ENCODE peak calls at places on chromosomes 11 and 22, in six cellular contexts. One of them, this sample, is unnamed.

GRCh38 chr11:74449369-74449931 is 17.9 kb downstream of the KCNE3 start:
- DNase-seq in adrenal gland: peak; percentile 67
- DNase-seq in gastrocnemius medialis: peak; percentile 28
- DNase-seq in GM12878: peak; percentile 28
- DNase-seq in vagina: no peak
- DNase-seq in right lobe of liver: peak; percentile 63
- DNase-seq in this sample: peak; percentile 68

GRCh38 chr22:44357296-44357961 is 44.7 kb upstream of the SHISAL1 start:
- DNase-seq in gastrocnemius medialis: no peak
- DNase-seq in vagina: no peak
- DNase-seq in GM12878: no peak
- DNase-seq in right lobe of liver: no peak
- DNase-seq in adrenal gland: peak; percentile 2
- DNase-seq in this sample: no peak

GRCh38 chr11:67437082-67437821 is at the start of gene PTPRCAP:
- DNase-seq in gastrocnemius medialis: no peak
- DNase-seq in GM12878: no peak
- DNase-seq in vagina: no peak
- DNase-seq in adrenal gland: no peak
- DNase-seq in right lobe of liver: no peak
- DNase-seq in this sample: no peak

GRCh38 chr22:27905638-27906037 is 13.4 kb downstream of the PITPNB start:
- DNase-seq in GM12878: no peak
- DNase-seq in adrenal gland: no peak
- DNase-seq in vagina: no peak
- DNase-seq in right lobe of liver: no peak
- DNase-seq in gastrocnemius medialis: no peak
- DNase-seq in this sample: no peak

GRCh38 chr11:129143335-129143734 is 48.8 kb downstream of the ARHGAP32 start:
- DNase-seq in gastrocnemius medialis: peak; percentile 79
- DNase-seq in adrenal gland: peak; percentile 95
- DNase-seq in right lobe of liver: no peak
- DNase-seq in GM12878: no peak
- DNase-seq in vagina: no peak
- DNase-seq in this sample: peak; percentile 88

GRCh38 chr22:21636629-21637218 is 4.2 kb downstream of the CCDC116 start:
- DNase-seq in GM12878: no peak
- DNase-seq in gastrocnemius medialis: no peak
- DNase-seq in right lobe of liver: no peak
- DNase-seq in adrenal gland: no peak
- DNase-seq in vagina: no peak
- DNase-seq in this sample: no peak

GRCh38 chr11:14451825-14452224 is 47.8 kb downstream of the COPB1 start:
- DNase-seq in adrenal gland: no peak
- DNase-seq in vagina: no peak
- DNase-seq in right lobe of liver: no peak
- DNase-seq in gastrocnemius medialis: no peak
- DNase-seq in GM12878: no peak
- DNase-seq in this sample: no peak

GRCh38 chr11:106156290-106156937 is 79.0 kb downstream of the AASDHPPT start:
- DNase-seq in vagina: no peak
- DNase-seq in adrenal gland: peak; percentile 21
- DNase-seq in right lobe of liver: no peak
- DNase-seq in gastrocnemius medialis: no peak
- DNase-seq in GM12878: peak; percentile 12
- DNase-seq in this sample: peak; percentile 67

GRCh38 chr11:122091850-122092249 is 24.2 kb downstream of the BLID start:
- DNase-seq in gastrocnemius medialis: no peak
- DNase-seq in adrenal gland: no peak
- DNase-seq in right lobe of liver: no peak
- DNase-seq in GM12878: no peak
- DNase-seq in vagina: no peak
- DNase-seq in this sample: no peak

GRCh38 chr11:16862733-16863132 is 124.3 kb downstream of the C11orf58 start:
- DNase-seq in adrenal gland: no peak
- DNase-seq in gastrocnemius medialis: no peak
- DNase-seq in vagina: no peak
- DNase-seq in GM12878: no peak
- DNase-seq in right lobe of liver: no peak
- DNase-seq in this sample: no peak

GRCh38 chr11:5476184-5476819 is 12.2 kb upstream of the OR52D1 start:
- DNase-seq in right lobe of liver: no peak
- DNase-seq in GM12878: no peak
- DNase-seq in adrenal gland: peak; percentile 51
- DNase-seq in gastrocnemius medialis: no peak
- DNase-seq in vagina: no peak
- DNase-seq in this sample: no peak

GRCh38 chr11:36840378-36840777 is 242.3 kb upstream of the RAG2 start:
- DNase-seq in right lobe of liver: no peak
- DNase-seq in vagina: no peak
- DNase-seq in adrenal gland: no peak
- DNase-seq in gastrocnemius medialis: no peak
- DNase-seq in GM12878: no peak
- DNase-seq in this sample: no peak

GRCh38 chr11:71452354-71453020 is 516 bp upstream of the NADSYN1 start:
- DNase-seq in GM12878: no peak
- DNase-seq in adrenal gland: peak; percentile 78
- DNase-seq in vagina: no peak
- DNase-seq in gastrocnemius medialis: peak; percentile 37
- DNase-seq in right lobe of liver: peak; percentile 76
- DNase-seq in this sample: peak; percentile 77

GRCh38 chr11:8384199-8384821 is 120.6 kb upstream of the LMO1 start:
- DNase-seq in right lobe of liver: peak; percentile 40
- DNase-seq in gastrocnemius medialis: peak; percentile 30
- DNase-seq in adrenal gland: peak; percentile 70
- DNase-seq in GM12878: no peak
- DNase-seq in vagina: no peak
- DNase-seq in this sample: peak; percentile 79

GRCh38 chr11:119470316-119471266 is 47.6 kb upstream of the THY1 start:
- DNase-seq in GM12878: no peak
- DNase-seq in vagina: peak; percentile 81
- DNase-seq in gastrocnemius medialis: no peak
- DNase-seq in right lobe of liver: peak; percentile 30
- DNase-seq in adrenal gland: no peak
- DNase-seq in this sample: no peak

GRCh38 chr11:94131363-94132115 is 2.9 kb downstream of the PANX1 start:
- DNase-seq in GM12878: no peak
- DNase-seq in right lobe of liver: peak; percentile 59
- DNase-seq in vagina: no peak
- DNase-seq in gastrocnemius medialis: no peak
- DNase-seq in adrenal gland: peak; percentile 62
- DNase-seq in this sample: no peak

GRCh38 chr11:109422755-109423113 is 744 bp downstream of the C11orf87 start:
- DNase-seq in gastrocnemius medialis: no peak
- DNase-seq in vagina: no peak
- DNase-seq in right lobe of liver: no peak
- DNase-seq in GM12878: no peak
- DNase-seq in adrenal gland: no peak
- DNase-seq in this sample: no peak

GRCh38 chr22:49052023-49052538 is 775.6 kb downstream of the BRD1 start:
- DNase-seq in gastrocnemius medialis: no peak
- DNase-seq in vagina: no peak
- DNase-seq in adrenal gland: no peak
- DNase-seq in GM12878: no peak
- DNase-seq in right lobe of liver: no peak
- DNase-seq in this sample: no peak

GRCh38 chr11:85307381-85307780 is 319.8 kb downstream of the DLG2 start:
- DNase-seq in gastrocnemius medialis: no peak
- DNase-seq in vagina: no peak
- DNase-seq in adrenal gland: no peak
- DNase-seq in GM12878: no peak
- DNase-seq in right lobe of liver: no peak
- DNase-seq in this sample: no peak

GRCh38 chr22:48351376-48352085 is 1476.1 kb downstream of the BRD1 start:
- DNase-seq in vagina: no peak
- DNase-seq in gastrocnemius medialis: no peak
- DNase-seq in adrenal gland: no peak
- DNase-seq in right lobe of liver: no peak
- DNase-seq in GM12878: no peak
- DNase-seq in this sample: peak; percentile 40

GRCh38 chr11:11416917-11417316 is 63.9 kb upstream of the CSNK2A3 start:
- DNase-seq in adrenal gland: no peak
- DNase-seq in GM12878: no peak
- DNase-seq in gastrocnemius medialis: no peak
- DNase-seq in vagina: no peak
- DNase-seq in right lobe of liver: no peak
- DNase-seq in this sample: no peak

GRCh38 chr11:34223021-34223813 is 117.8 kb downstream of the NAT10 start:
- DNase-seq in vagina: no peak
- DNase-seq in right lobe of liver: no peak
- DNase-seq in adrenal gland: peak; percentile 48
- DNase-seq in GM12878: no peak
- DNase-seq in gastrocnemius medialis: peak; percentile 22
- DNase-seq in this sample: peak; percentile 94

GRCh38 chr11:84719935-84720577 is 907.1 kb downstream of the DLG2 start:
- DNase-seq in gastrocnemius medialis: no peak
- DNase-seq in right lobe of liver: no peak
- DNase-seq in adrenal gland: peak; percentile 13
- DNase-seq in vagina: no peak
- DNase-seq in GM12878: no peak
- DNase-seq in this sample: no peak

GRCh38 chr11:128707671-128708070 is 13.8 kb downstream of the FLI1 start:
- DNase-seq in vagina: no peak
- DNase-seq in right lobe of liver: no peak
- DNase-seq in adrenal gland: no peak
- DNase-seq in GM12878: no peak
- DNase-seq in gastrocnemius medialis: no peak
- DNase-seq in this sample: no peak

GRCh38 chr11:72816404-72816990 is 2.3 kb downstream of the ATG16L2 start:
- DNase-seq in adrenal gland: no peak
- DNase-seq in vagina: no peak
- DNase-seq in GM12878: no peak
- DNase-seq in right lobe of liver: no peak
- DNase-seq in gastrocnemius medialis: no peak
- DNase-seq in this sample: no peak

GRCh38 chr11:65634905-65635731 is 2.8 kb upstream of the SIPA1 start:
- DNase-seq in vagina: no peak
- DNase-seq in GM12878: no peak
- DNase-seq in adrenal gland: no peak
- DNase-seq in gastrocnemius medialis: no peak
- DNase-seq in right lobe of liver: no peak
- DNase-seq in this sample: no peak

GRCh38 chr11:65637794-65638317 is at the start of gene SIPA1:
- DNase-seq in GM12878: no peak
- DNase-seq in right lobe of liver: peak; percentile 83
- DNase-seq in vagina: no peak
- DNase-seq in gastrocnemius medialis: peak; percentile 55
- DNase-seq in adrenal gland: peak; percentile 83
- DNase-seq in this sample: peak; percentile 86

GRCh38 chr11:65636108-65636809 is 1.6 kb upstream of the SIPA1 start:
- DNase-seq in gastrocnemius medialis: no peak
- DNase-seq in GM12878: no peak
- DNase-seq in vagina: no peak
- DNase-seq in right lobe of liver: no peak
- DNase-seq in adrenal gland: no peak
- DNase-seq in this sample: no peak

GRCh38 chr11:65634440-65634839 is 3.5 kb upstream of the SIPA1 start:
- DNase-seq in right lobe of liver: no peak
- DNase-seq in adrenal gland: no peak
- DNase-seq in GM12878: no peak
- DNase-seq in gastrocnemius medialis: no peak
- DNase-seq in vagina: no peak
- DNase-seq in this sample: no peak

DNA sequence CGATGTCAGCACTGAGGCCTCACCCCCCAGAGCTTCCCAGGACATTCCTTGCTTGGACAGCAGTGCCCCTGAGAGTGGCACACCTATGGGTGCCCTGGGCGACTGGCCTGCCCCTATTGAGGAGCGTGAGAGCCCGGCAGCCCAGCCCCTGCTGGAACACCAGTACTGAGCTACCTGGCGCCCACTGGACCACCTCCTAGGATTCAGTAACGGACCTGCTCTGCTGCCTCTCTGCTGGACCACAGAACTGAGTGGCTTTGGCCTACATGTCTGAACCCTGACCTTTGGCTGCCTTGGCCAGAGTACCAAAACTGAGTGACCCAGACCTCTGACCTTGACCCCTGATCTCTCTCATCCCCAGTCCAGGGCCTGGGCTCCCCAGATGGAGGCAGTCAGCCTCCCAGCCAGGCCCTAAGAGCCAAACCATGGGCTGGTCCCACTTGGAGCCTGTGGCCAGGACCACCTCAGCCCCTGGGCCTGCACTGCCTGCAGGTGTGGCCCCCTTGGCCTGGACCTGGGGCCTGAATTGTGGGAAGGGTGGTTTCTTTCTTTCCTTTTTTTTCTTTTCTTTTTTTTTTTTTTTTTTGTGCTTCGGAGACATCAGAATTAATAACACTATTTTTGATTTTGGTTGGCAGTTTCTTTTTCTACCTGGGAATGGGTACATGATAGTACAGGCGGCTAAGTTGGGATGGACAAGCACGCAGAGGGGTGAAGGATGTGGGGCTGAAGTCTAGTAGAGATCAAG is 917 bp upstream of the SIPA1 start:
- DNase-seq in adrenal gland: no peak
- DNase-seq in gastrocnemius medialis: no peak
- DNase-seq in GM12878: no peak
- DNase-seq in vagina: no peak
- DNase-seq in right lobe of liver: no peak
- DNase-seq in this sample: no peak
- H3K27ac ChIP-seq in adrenal gland: no peak overlapping the region
- H3K27ac ChIP-seq in gastrocnemius medialis: peak overlapping the region; percentile 83
- H3K27ac ChIP-seq in GM12878: peak overlapping the region; percentile 45
- H3K27ac ChIP-seq in vagina: peak overlapping the region; percentile 85
- H3K27ac ChIP-seq in right lobe of liver: peak overlapping the region; percentile 80
- H3K27ac ChIP-seq in this sample: peak overlapping the region; percentile 89

GRCh38 chr11:57294225-57295131 is 30.3 kb downstream of the TNKS1BP1 start:
- DNase-seq in vagina: no peak
- DNase-seq in right lobe of liver: no peak
- DNase-seq in adrenal gland: no peak
- DNase-seq in gastrocnemius medialis: no peak
- DNase-seq in GM12878: no peak
- DNase-seq in this sample: no peak
- TF ChIP-seq POLR2A in vagina: no peak
- TF ChIP-seq POLR2A in right lobe of liver: no peak
- TF ChIP-seq POLR2A in adrenal gland: no peak
- TF ChIP-seq POLR2A in gastrocnemius medialis: no peak
- TF ChIP-seq POLR2A in GM12878: no peak
- TF ChIP-seq POLR2A in this sample: no peak

GRCh38 chr11:9955387-9955786 is 291.5 kb downstream of the SWAP70 start:
- DNase-seq in adrenal gland: no peak
- DNase-seq in gastrocnemius medialis: no peak
- DNase-seq in vagina: no peak
- DNase-seq in GM12878: no peak
- DNase-seq in right lobe of liver: no peak
- DNase-seq in this sample: no peak
- H3K4me3 ChIP-seq in adrenal gland: no peak overlapping the region
- H3K4me3 ChIP-seq in gastrocnemius medialis: no peak overlapping the region
- H3K4me3 ChIP-seq in vagina: no peak overlapping the region
- H3K4me3 ChIP-seq in GM12878: no peak overlapping the region
- H3K4me3 ChIP-seq in right lobe of liver: no peak overlapping the region
- H3K4me3 ChIP-seq in this sample: no peak overlapping the region

DNA sequence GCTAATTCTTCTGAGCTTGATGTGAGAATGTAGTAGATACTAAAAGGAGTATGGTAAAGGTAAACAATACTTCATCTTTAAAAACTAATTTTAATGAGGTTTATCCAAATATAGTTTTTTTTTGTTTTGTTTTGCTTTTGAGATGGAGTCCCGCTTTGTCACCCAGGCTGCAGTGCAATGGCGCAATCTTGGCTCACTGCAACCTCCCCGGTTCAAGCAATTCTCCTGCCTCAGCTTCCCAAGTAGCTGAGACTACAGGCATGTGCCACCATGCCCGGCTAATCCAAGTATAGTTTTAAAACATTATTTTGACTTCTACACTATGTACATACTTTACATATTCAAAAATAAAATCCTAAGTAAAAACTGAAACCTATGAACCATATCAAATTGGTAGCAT is 4.1 kb downstream of the ZBTB44 start:
- DNase-seq in GM12878: no peak
- DNase-seq in vagina: no peak
- DNase-seq in adrenal gland: no peak
- DNase-seq in right lobe of liver: no peak
- DNase-seq in gastrocnemius medialis: no peak
- DNase-seq in this sample: no peak
- H3K27ac ChIP-seq in GM12878: no peak overlapping the region
- H3K27ac ChIP-seq in vagina: no peak overlapping the region
- H3K27ac ChIP-seq in adrenal gland: no peak overlapping the region
- H3K27ac ChIP-seq in right lobe of liver: no peak overlapping the region
- H3K27ac ChIP-seq in gastrocnemius medialis: no peak overlapping the region
- H3K27ac ChIP-seq in this sample: no peak overlapping the region

This sample was measured in sigmoid colon.